ENCODE peak calls at places on chromosome 12, in five cellular contexts. Q is fibroblast of pulmonary artery; S is activated CD4-positive, alpha-beta T cell treated with anti-CD3 and anti-CD28 coated beads, Interleukin-2, amount 10 ng/mL, durations not matched to agents 7 days and 5 days; M is GM10248; W is IMR-90. H is an unnamed sample.

GRCh38 chr12:94710933-94711332 is 60.6 kb upstream of the TMCC3 start:
- DNase-seq in Q (peak), S (peak), M (peak), W (peak), H (no peak)

GRCh38 chr12:6685814-6686213 is 3.4 kb downstream of the ZNF384 start:
- DNase-seq in Q (no peak), S (no peak), M (no peak), W (no peak), H (no peak)

GRCh38 chr12:118120579-118121363 is 15.2 kb upstream of the PEBP1 start:
- DNase-seq in Q (peak), S (peak), M (peak), W (peak), H (peak)

GRCh38 chr12:30019386-30020140 is 235.8 kb upstream of the TMTC1 start:
- DNase-seq in Q (no peak), S (no peak), M (no peak), W (peak), H (peak)

GRCh38 chr12:116160196-116160595 is 117.3 kb downstream of the MED13L start:
- DNase-seq in Q (no peak), S (no peak), M (no peak), W (peak), H (peak)

GRCh38 chr12:113601656-113602263 is 130.1 kb upstream of the LHX5 start:
- DNase-seq in Q (peak), S (peak), M (no peak), W (no peak), H (no peak)

GRCh38 chr12:127245437-127245836 is 1021.5 kb upstream of the TMEM132C start:
- DNase-seq in Q (peak), S (no peak), M (no peak), W (peak), H (no peak)

GRCh38 chr12:113453330-113453729 is 18.3 kb downstream of the LHX5 start:
- DNase-seq in Q (no peak), S (no peak), M (no peak), W (no peak), H (no peak)

GRCh38 chr12:106459124-106459523 is 101.6 kb downstream of the POLR3B start:
- DNase-seq in Q (no peak), S (no peak), M (no peak), W (no peak), H (no peak)

GRCh38 chr12:45312012-45312411 is 96.1 kb downstream of the ANO6 start:
- DNase-seq in Q (no peak), S (no peak), M (no peak), W (no peak), H (no peak)

GRCh38 chr12:131950182-131950913 is 606 bp downstream of the EP400 start:
- DNase-seq in Q (no peak), S (peak), M (peak), W (no peak), H (peak)

GRCh38 chr12:50390284-50390683 is 6.1 kb downstream of the FAM186A start:
- DNase-seq in Q (peak), S (no peak), M (no peak), W (peak), H (peak)

GRCh38 chr12:90652280-90652679 is 302.7 kb downstream of the CCER1 start:
- DNase-seq in Q (no peak), S (no peak), M (no peak), W (no peak), H (no peak)

GRCh38 chr12:107014050-107014449 is 27.1 kb upstream of the MTERF2 start:
- DNase-seq in Q (no peak), S (no peak), M (no peak), W (no peak), H (no peak)

GRCh38 chr12:34218193-34219045 is 196.1 kb downstream of the ALG10 start:
- DNase-seq in Q (peak), S (peak), M (peak), W (peak), H (peak)

GRCh38 chr12:79252358-79253075 is 387.9 kb downstream of the SYT1 start:
- DNase-seq in Q (peak), S (no peak), M (no peak), W (peak), H (no peak)

GRCh38 chr12:113097716-113098427 is 37.7 kb downstream of the RASAL1 start:
- DNase-seq in Q (peak), S (no peak), M (no peak), W (no peak), H (peak)

GRCh38 chr12:84912191-84913142 is at the start of gene SLC6A15:
- DNase-seq in Q (peak), S (peak), M (peak), W (peak), H (peak)

GRCh38 chr12:26287666-26288408 is 92.5 kb downstream of the SSPN start:
- DNase-seq in Q (peak), S (no peak), M (no peak), W (no peak), H (no peak)

GRCh38 chr12:64746663-64747062 is 12.5 kb downstream of the GNS start:
- DNase-seq in Q (peak), S (no peak), M (no peak), W (peak), H (peak)

GRCh38 chr12:52751795-52752194 is 25.4 kb downstream of the KRT76 start:
- DNase-seq in Q (no peak), S (no peak), M (no peak), W (no peak), H (no peak)

H was measured in mesenchymal stem cell.